ENCODE peak calls at places on chromosome 15, in seven cellular contexts. K is GM12878, O is IMR-90, U is body of pancreas, I is right lobe of liver, M is transverse colon, R is adrenal gland. W is an unnamed sample.
A peak's percentile ranks its signal among the peaks of the same experiment; 100 is the strongest.

GRCh38 chr15:58331903-58332675 is 99.7 kb upstream of the LIPC start:
- DNase-seq in M (peak; percentile 86), O (peak; percentile 100), K (peak; percentile 82), I (peak; percentile 92), U (peak; percentile 93), R (peak; percentile 96), W (peak; percentile 98)

GRCh38 chr15:76380249-76380648 is 43.7 kb downstream of the ISL2 start:
- DNase-seq in K (no peak), O (no peak), M (no peak), R (no peak), I (no peak), U (no peak), W (no peak)

GRCh38 chr15:38238311-38238710 is 14.3 kb upstream of the SPRED1 start:
- DNase-seq in O (no peak), M (no peak), U (no peak), R (no peak), K (no peak), I (no peak), W (no peak)

GRCh38 chr15:27846722-27847420 is 252.2 kb downstream of the OCA2 start:
- DNase-seq in K (no peak), O (no peak), I (no peak), R (no peak), U (no peak), M (no peak), W (no peak)

GRCh38 chr15:58248504-58248842 is 110.3 kb downstream of the AQP9 start:
- DNase-seq in M (no peak), I (no peak), K (no peak), O (no peak), R (no peak), U (no peak), W (no peak)

GRCh38 chr15:28021281-28022039 is 77.7 kb downstream of the OCA2 start:
- DNase-seq in K (no peak), O (peak; percentile 48), U (peak; percentile 53), M (peak; percentile 30), R (peak; percentile 91), I (peak; percentile 94), W (no peak)

GRCh38 chr15:41494190-41494921 is 682 bp downstream of the ITPKA start:
- DNase-seq in K (no peak), I (peak; percentile 42), M (peak; percentile 46), O (no peak), U (peak; percentile 27), R (peak; percentile 39), W (no peak)

GRCh38 chr15:53246996-53247395 is 456.9 kb upstream of the ONECUT1 start:
- DNase-seq in R (no peak), I (no peak), K (no peak), O (no peak), M (no peak), U (no peak), W (no peak)

GRCh38 chr15:58999694-59000093 is 12.2 kb downstream of the RNF111 start:
- DNase-seq in K (no peak), M (no peak), R (no peak), U (no peak), I (no peak), O (no peak), W (no peak)

GRCh38 chr15:70362911-70363310 is 265.2 kb upstream of the TLE3 start:
- DNase-seq in K (no peak), U (peak; percentile 46), M (peak; percentile 29), O (peak; percentile 18), R (no peak), I (peak; percentile 44), W (no peak)

GRCh38 chr15:100131321-100132224 is 210.2 kb downstream of the ADAMTS17 start:
- DNase-seq in I (peak; percentile 67), M (peak; percentile 24), K (no peak), O (peak; percentile 39), R (peak; percentile 59), U (peak; percentile 61), W (no peak)
- TF ChIP-seq CTCF in I (peak; percentile 44), M (peak; percentile 12), K (no peak), O (peak; percentile 43), R (peak; percentile 46), U (peak; percentile 37), W (no peak)

GRCh38 chr15:64456634-64457108 is 3.7 kb upstream of the ZNF609 start:
- DNase-seq in U (no peak), I (no peak), O (peak; percentile 70), M (no peak), R (no peak), K (no peak), W (no peak)
- H3K4me3 ChIP-seq in U (no peak overlapping the region), I (no peak overlapping the region), O (no peak overlapping the region), M (no peak overlapping the region), R (no peak overlapping the region), K (no peak overlapping the region), W (no peak overlapping the region)

GRCh38 chr15:90154861-90155626 is 46.1 kb upstream of the SEMA4B start:
- DNase-seq in O (peak; percentile 95), M (peak; percentile 48), R (no peak), I (peak; percentile 70), U (peak; percentile 82), K (no peak), W (no peak)
- TF ChIP-seq POLR2A in O (no peak), M (no peak), R (no peak), I (peak; percentile 48), U (peak; percentile 37), K (no peak), W (no peak)

GRCh38 chr15:52181938-52182780 is 9.0 kb downstream of the GNB5 start:
- DNase-seq in M (no peak), R (no peak), O (no peak), K (no peak), U (no peak), I (no peak), W (peak; percentile 50)

GRCh38 chr15:52180851-52181450 is 10.2 kb downstream of the GNB5 start:
- DNase-seq in M (no peak), R (no peak), O (no peak), K (no peak), I (no peak), U (no peak), W (peak; percentile 67)

GRCh38 chr15:52184721-52185120 is 6.5 kb downstream of the GNB5 start:
- DNase-seq in M (no peak), I (no peak), R (no peak), U (peak; percentile 41), K (no peak), O (no peak), W (no peak)

GRCh38 chr15:52185151-52185561 is 6.0 kb downstream of the GNB5 start:
- DNase-seq in I (no peak), M (no peak), O (no peak), R (no peak), K (no peak), U (peak; percentile 60), W (no peak)

GRCh38 chr15:52183562-52184173 is 7.5 kb downstream of the GNB5 start:
- DNase-seq in K (no peak), U (peak; percentile 50), R (no peak), I (no peak), M (peak; percentile 19), O (peak; percentile 39), W (peak; percentile 54)
- TF ChIP-seq CTCF in K (peak; percentile 74), U (peak; percentile 53), R (peak; percentile 54), I (peak; percentile 77), M (peak; percentile 42), O (peak; percentile 71), W (no peak)

GRCh38 chr15:85016275-85016674 is 34.6 kb downstream of the PDE8A start:
- DNase-seq in U (no peak), I (no peak), R (no peak), O (no peak), K (no peak), M (no peak), W (no peak)

GRCh38 chr15:85011210-85011571 is 29.5 kb downstream of the PDE8A start:
- DNase-seq in U (no peak), R (no peak), O (no peak), M (no peak), I (no peak), K (no peak), W (no peak)

GRCh38 chr15:85013785-85014184 is 32.1 kb downstream of the PDE8A start:
- DNase-seq in U (no peak), I (no peak), R (no peak), K (no peak), O (no peak), M (no peak), W (no peak)

GRCh38 chr15:85010472-85011209 is 29.0 kb downstream of the PDE8A start:
- DNase-seq in M (no peak), K (no peak), I (no peak), U (no peak), O (no peak), R (no peak), W (no peak)

GRCh38 chr15:85014932-85015331 is 33.3 kb downstream of the PDE8A start:
- DNase-seq in O (no peak), K (no peak), M (no peak), R (no peak), U (no peak), I (no peak), W (no peak)
- H3K4me3 ChIP-seq in O (no peak overlapping the region), K (no peak overlapping the region), M (no peak overlapping the region), R (no peak overlapping the region), U (no peak overlapping the region), I (no peak overlapping the region), W (no peak overlapping the region)

DNA sequence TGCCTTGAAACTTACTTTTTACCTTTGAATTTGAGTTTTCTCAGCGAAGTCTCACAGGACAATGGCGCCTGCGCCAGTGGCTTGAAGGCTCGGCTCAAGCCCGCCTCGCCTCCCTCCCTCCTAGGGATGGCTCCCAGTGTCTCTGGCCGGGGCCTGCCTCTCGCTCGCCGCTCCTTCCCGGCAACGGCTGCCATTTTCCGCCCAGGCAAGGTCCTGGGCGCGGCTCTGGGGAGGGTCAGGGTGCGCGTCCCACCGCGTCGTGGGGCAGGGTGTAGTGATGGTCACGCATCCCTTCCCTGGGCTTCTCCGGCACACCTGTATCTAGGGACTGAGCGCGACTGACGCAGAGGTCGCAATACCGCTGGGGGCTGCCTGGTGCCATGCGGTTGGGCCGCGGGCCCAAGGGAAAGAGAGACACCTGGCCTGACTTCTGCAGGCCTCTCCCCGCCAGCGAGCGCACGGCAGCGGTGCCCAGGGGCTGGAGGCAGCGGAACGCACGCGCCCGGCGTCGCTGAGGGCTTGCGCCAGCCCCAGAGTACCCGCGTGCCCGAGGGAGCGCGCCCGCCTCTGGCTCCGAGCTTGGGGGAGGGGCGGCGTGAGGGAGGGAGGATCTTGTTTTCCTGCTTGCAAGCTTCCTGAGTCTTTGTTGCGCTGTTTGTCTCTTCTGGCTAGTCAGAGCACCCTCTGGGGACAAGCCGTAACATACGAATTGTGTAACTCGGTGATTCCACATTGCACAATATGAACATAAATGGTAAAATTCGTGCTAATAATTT is 20.7 kb upstream of the FEM1B start:
- DNase-seq in M (peak; percentile 89), U (peak; percentile 82), I (peak; percentile 94), R (peak; percentile 94), K (no peak), O (peak; percentile 68), W (peak; percentile 93)
- TF ChIP-seq POLR2A in M (peak; percentile 60), U (peak; percentile 76), I (peak; percentile 76), R (peak; percentile 93), K (no peak), O (no peak), W (peak; percentile 48)